ENCODE peak calls at places on chromosomes 4 and X, in four cellular contexts. M is WTC11, S is HFF-Myc, B is fibroblast of lung. V is an unnamed sample.
A peak's percentile ranks its signal among the peaks of the same experiment; 100 is the strongest.

GRCh38 chrX:45743081-45743533 is 542.4 kb upstream of the DIPK2B start:
- DNase-seq in M (peak; percentile 12), S (no peak), B (peak; percentile 65), V (no peak)

GRCh38 chrX:153190384-153190783 is 11.3 kb downstream of the MAGEA1 start:
- DNase-seq in S (no peak), M (no peak), B (no peak), V (no peak)

GRCh38 chr4:74632634-74633033 is 161.7 kb downstream of the BTC start:
- DNase-seq in B (peak; percentile 98), M (no peak), S (peak; percentile 86), V (no peak)

GRCh38 chr4:113423631-113424030 is 337.9 kb downstream of the CAMK2D start:
- DNase-seq in S (no peak), M (no peak), B (peak; percentile 60), V (no peak)

GRCh38 chr4:185881427-185881826 is 69.4 kb upstream of the SORBS2 start:
- DNase-seq in M (no peak), B (no peak), S (no peak), V (no peak)

GRCh38 chr4:51840791-51841190 is 2.2 kb upstream of the DCUN1D4 start:
- DNase-seq in M (no peak), B (no peak), S (no peak), V (no peak)

GRCh38 chrX:153333271-153333670 is 682 bp upstream of the ZNF275 start:
- DNase-seq in S (no peak), M (no peak), B (peak; percentile 39), V (no peak)

GRCh38 chrX:8913665-8914409 is 112.7 kb upstream of the FAM9A start:
- DNase-seq in B (peak; percentile 65), S (no peak), M (no peak), V (no peak)

GRCh38 chrX:53279296-53280237 is 1.8 kb downstream of the IQSEC2 start:
- DNase-seq in M (no peak), S (no peak), B (no peak), V (no peak)

GRCh38 chr4:124243671-124244366 is 468.7 kb downstream of the ANKRD50 start:
- DNase-seq in B (no peak), M (no peak), S (no peak), V (no peak)

GRCh38 chr4:105895609-105896460 is 564 bp downstream of the NPNT start:
- DNase-seq in B (peak; percentile 2), S (no peak), M (peak; percentile 54), V (no peak)

DNA sequence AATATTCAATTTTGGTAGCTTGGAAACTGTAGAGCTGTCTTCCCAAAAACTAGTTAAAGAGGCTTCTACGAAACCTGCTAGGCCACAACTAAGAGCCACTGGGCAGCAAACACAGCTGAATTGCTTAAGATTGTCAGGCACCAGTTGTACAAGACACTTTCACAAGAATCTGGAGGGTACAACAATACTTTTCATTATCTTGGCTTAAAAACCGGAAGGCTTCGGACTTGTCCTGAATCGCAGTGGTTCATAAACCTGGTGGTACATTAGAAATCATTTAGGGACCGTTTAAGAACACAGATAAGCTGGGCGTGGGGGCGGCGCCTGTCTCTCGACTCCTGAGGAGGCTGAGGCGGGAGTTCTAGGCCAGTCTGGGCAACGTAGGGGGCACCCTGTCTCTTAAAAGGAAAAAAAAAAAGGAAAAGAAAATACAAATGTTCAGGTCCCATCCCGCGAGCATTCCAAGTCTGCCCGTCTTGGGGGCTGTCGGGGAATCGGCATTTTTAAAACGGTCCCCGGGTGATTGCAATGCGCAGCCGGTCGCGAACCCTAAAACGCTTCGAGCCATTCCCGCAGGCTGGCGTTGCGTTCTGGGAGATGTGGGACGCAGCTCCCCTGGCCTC is 763 bp downstream of the PYURF start:
- DNase-seq in B (peak; percentile 34), S (no peak), M (peak; percentile 21), V (no peak)
- TF ChIP-seq CTCF in B (no peak), S (no peak), M (no peak), V (no peak)

GRCh38 chrX:40877869-40878268 is 142.5 kb upstream of the MED14 start:
- DNase-seq in S (no peak), M (no peak), B (peak; percentile 15), V (no peak)
- TF ChIP-seq CTCF in S (no peak), M (no peak), B (peak; percentile 45), V (peak; percentile 33)

GRCh38 chr4:7041246-7041645 is 1.9 kb upstream of the TADA2B start:
- DNase-seq in B (no peak), M (no peak), S (no peak), V (no peak)

GRCh38 chr4:7040760-7041159 is 2.4 kb upstream of the TADA2B start:
- DNase-seq in S (no peak), M (no peak), B (no peak), V (no peak)

GRCh38 chr4:7041851-7042696 is 1.1 kb upstream of the TADA2B start:
- DNase-seq in S (no peak), B (peak; percentile 60), M (peak; percentile 53), V (peak; percentile 41)

GRCh38 chr4:7034262-7035081 is 8.7 kb upstream of the TADA2B start:
- DNase-seq in M (no peak), B (peak; percentile 81), S (no peak), V (no peak)

GRCh38 chr4:7037425-7037824 is 5.7 kb upstream of the TADA2B start:
- DNase-seq in B (no peak), M (no peak), S (no peak), V (no peak)
- TF ChIP-seq CTCF in B (no peak), M (no peak), S (no peak), V (no peak)

GRCh38 chr4:140372607-140373327 is 679 bp upstream of the SCOC start:
- DNase-seq in S (no peak), B (peak; percentile 19), M (no peak), V (peak; percentile 16)
- TF ChIP-seq CTCF in S (no peak), B (peak; percentile 5), M (no peak), V (peak; percentile 22)

DNA sequence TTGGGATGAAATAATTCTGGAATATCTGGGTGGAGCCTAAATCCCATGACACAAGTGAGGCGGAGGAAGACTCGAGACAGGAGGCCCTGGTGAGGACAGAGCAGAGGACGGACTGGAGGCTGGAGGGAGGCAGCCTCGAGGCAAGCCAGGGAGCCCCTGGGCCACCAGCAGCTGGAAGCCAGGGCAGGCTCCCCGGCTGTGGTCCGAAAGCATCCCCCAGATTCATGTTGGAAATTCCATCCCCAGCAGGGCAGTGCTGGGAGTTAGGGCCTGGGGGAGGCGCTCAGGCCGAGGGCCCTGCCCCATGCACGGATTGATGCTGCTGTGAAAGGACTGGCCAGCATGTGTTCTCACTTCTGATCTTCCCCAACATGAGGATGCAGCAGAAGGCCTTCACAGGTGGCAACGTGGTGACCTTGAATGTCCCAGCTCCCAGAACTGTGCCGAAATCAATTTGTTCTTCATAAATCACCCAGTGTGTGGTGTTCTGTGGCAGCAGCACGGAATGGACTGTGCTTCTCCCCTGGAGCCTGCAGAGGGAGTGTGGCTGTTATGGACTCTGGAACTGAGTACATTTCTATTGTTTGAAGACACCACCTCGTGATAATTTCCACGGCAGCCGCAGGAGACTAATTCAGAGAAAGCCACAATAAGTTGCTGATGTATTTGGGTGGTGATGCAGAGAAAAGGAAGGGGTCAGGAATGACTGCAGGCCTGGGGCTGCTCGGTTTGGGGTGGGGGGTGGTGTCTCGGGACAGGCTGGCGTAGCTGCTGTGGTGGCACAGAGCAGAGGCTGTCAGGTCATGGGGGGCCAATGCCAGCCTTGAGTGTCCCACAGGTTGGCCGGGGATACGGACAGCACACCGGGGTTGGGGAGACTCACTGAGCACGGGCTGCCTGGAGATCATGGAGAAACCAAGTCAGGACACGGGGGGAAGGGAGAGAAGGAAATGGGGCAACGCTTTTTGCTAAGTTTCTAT is 56.9 kb downstream of the PCGF3 start:
- DNase-seq in M (no peak), B (peak; percentile 31), S (no peak), V (no peak)
- TF ChIP-seq CTCF in M (no peak), B (peak; percentile 34), S (peak; percentile 16), V (no peak)